ENCODE peak calls at places on chromosomes 2 and 18, in six cellular contexts. Q is IMR-90, J is A549, Z is SK-N-SH, F is K562, W is HCT116. L is an unnamed sample.

GRCh38 chr2:118842687-118843491 is 4.6 kb downstream of the EN1 start:
- DNase-seq in Z (peak), J (no peak), F (no peak), W (no peak), Q (no peak), L (no peak)

GRCh38 chr2:241813080-241813805 is 4.2 kb downstream of the NEU4 start:
- DNase-seq in Q (no peak), W (no peak), F (no peak), Z (peak), J (no peak), L (no peak)

GRCh38 chr18:13136056-13136688 is 82.4 kb upstream of the LDLRAD4 start:
- DNase-seq in Z (no peak), Q (no peak), J (no peak), W (no peak), F (no peak), L (no peak)

GRCh38 chr2:223528036-223528435 is 74.1 kb downstream of the SCG2 start:
- DNase-seq in F (no peak), Z (no peak), J (no peak), Q (peak), W (no peak), L (no peak)

GRCh38 chr2:121038031-121038430 is 247.0 kb downstream of the TFCP2L1 start:
- DNase-seq in J (no peak), F (no peak), W (no peak), Q (no peak), Z (no peak), L (no peak)

GRCh38 chr2:102072741-102073140 is 69.8 kb upstream of the IL1R1 start:
- DNase-seq in F (no peak), Z (no peak), J (no peak), Q (peak), W (no peak), L (no peak)

GRCh38 chr2:147843421-147843863 is 1.4 kb upstream of the ACVR2A start:
- DNase-seq in J (no peak), Q (no peak), W (no peak), F (no peak), Z (no peak), L (no peak)

GRCh38 chr2:20641123-20641985 is 9.5 kb downstream of the HS1BP3 start:
- DNase-seq in J (peak), W (no peak), F (no peak), Z (no peak), Q (peak), L (no peak)

GRCh38 chr18:74511823-74512222 is 15.7 kb downstream of the CNDP2 start:
- DNase-seq in F (no peak), W (no peak), Q (no peak), J (no peak), Z (no peak), L (no peak)

GRCh38 chr2:11368059-11368572 is 23.7 kb upstream of the ROCK2 start:
- DNase-seq in W (no peak), J (no peak), F (no peak), Z (no peak), Q (no peak), L (no peak)

GRCh38 chr2:47043142-47043890 is 111.8 kb downstream of the STPG4 start:
- DNase-seq in F (no peak), Q (peak), W (peak), J (peak), Z (peak), L (peak)

GRCh38 chr18:40852406-40852805 is 1102.6 kb upstream of the PIK3C3 start:
- DNase-seq in J (no peak), F (no peak), Q (no peak), W (no peak), Z (no peak), L (no peak)

GRCh38 chr18:40849856-40850255 is 1105.2 kb upstream of the PIK3C3 start:
- DNase-seq in J (no peak), Q (no peak), F (no peak), W (no peak), Z (no peak), L (no peak)

GRCh38 chr18:40855661-40856060 is 1099.4 kb upstream of the PIK3C3 start:
- DNase-seq in J (no peak), Q (no peak), Z (no peak), F (no peak), W (no peak), L (no peak)

GRCh38 chr18:40851014-40851429 is 1104.0 kb upstream of the PIK3C3 start:
- DNase-seq in Q (peak), F (no peak), J (no peak), W (no peak), Z (no peak), L (no peak)
- TF ChIP-seq RAD21 in Q (no peak), F (no peak), J (no peak), W (no peak), Z (no peak), L (no peak)

DNA sequence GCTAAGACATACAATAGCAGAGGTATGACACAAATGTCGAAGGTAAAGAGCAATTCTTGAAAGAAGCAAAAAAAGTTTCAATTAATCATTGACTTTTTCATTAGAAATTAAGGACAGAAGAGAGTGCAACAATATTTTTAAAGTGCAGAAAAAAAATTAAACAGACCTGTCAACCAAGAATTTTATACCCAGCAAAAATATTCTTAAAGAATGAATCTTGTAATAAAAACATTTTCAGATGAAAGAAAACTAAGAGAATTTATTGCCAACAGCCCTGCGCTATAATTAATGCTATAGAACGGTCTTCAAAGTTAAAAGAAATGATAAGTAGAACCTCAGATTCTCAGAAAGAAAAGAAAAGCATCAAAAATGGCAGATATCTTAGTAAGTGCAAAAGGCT is 79.0 kb downstream of the OLA1 start:
- DNase-seq in Q (no peak), Z (no peak), W (no peak), F (no peak), J (no peak), L (no peak)
- TF ChIP-seq RAD21 in Q (no peak), Z (no peak), W (no peak), F (no peak), J (no peak), L (no peak)

DNA sequence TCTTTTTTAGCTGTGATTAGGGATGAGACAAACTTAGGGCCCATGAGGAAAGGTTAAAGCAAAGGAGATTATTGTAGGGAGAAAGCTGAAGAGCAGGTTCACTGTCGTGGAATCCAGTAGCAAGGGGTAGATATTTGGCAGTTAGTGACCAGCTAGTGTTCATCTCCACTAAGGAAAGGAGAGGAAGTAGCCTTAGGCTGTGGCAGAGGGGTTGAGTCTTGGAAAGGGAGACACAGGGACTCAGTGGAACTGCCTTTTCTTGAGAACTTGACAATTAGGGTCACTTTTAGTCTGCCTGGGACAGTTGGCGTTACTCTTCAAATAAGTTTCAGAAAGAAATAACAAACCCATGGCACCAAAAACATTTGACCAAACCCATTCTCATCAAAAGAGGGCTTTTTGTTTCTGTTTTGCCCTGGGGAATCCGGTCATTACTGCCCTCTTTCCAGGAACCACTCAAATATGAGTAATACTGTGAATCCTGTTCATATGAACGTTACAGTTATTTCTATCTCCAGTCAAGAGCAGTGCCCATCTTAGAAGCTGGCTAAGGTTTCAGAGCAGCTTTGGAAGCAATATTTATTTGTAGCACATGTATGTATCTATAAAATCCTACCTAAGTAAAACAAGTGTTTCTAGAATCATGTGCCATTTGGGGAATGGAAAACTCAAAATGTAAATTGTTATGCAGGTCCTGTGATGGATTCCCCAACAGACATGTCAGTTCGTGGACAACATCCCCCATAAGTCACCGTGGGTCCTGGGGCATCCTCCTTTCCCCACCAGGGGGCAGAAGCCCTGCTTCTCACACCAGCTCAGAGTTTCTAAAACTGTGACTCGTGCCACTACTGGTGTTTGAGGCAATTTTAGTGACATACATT is 77.3 kb upstream of the PHLPP1 start:
- DNase-seq in W (peak), F (peak), Q (peak), Z (peak), J (peak), L (peak)
- TF ChIP-seq RAD21 in W (peak), F (peak), Q (peak), Z (peak), J (peak), L (peak)

GRCh38 chr2:42492691-42493467 is 903 bp downstream of the KCNG3 start:
- DNase-seq in W (no peak), J (no peak), F (no peak), Q (no peak), Z (peak), L (no peak)

GRCh38 chr2:42493468-42493884 is 306 bp downstream of the KCNG3 start:
- DNase-seq in W (no peak), F (no peak), Q (no peak), Z (peak), J (no peak), L (no peak)

GRCh38 chr2:42495234-42495581 is 1.4 kb upstream of the KCNG3 start:
- DNase-seq in W (no peak), Z (no peak), Q (no peak), F (no peak), J (no peak), L (no peak)

GRCh38 chr2:42494434-42495233 is 852 bp upstream of the KCNG3 start:
- DNase-seq in Q (peak), J (peak), Z (peak), F (peak), W (peak), L (peak)

DNA sequence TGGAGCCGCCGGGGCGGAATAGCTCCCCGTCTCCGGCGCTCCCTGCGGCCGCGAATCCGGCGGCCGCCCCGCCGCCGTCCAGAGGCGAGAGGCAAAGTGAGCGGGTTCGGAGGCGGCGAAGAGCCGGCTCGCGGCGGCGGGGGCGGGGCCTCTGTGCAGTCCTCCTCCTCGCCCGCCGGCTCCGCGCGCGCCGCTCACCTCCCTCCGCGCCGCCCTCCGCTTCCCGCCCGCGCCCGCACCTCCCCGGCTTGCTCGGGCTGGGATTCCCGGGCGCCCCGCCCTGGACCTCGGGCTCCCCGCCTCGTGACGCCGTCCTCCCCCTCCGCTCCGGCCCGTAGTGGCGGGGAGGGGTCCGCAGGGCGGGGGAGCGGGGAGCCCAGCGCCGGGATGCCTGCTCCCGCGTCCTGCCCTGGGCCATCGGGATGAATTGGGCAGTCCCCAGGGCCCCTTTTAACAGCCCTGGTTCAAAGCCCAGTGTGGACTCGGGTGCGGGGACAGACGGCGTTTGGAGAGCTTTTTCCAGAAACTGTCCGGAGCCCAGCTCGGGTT is at the start of gene KCNG3:
- DNase-seq in Z (peak), F (peak), Q (peak), W (no peak), J (peak), L (peak)
- TF ChIP-seq RAD21 in Z (no peak), F (no peak), Q (no peak), W (no peak), J (no peak), L (no peak)

GRCh38 chr2:171718720-171719119 is 31.5 kb downstream of the DYNC1I2 start:
- DNase-seq in W (no peak), Q (no peak), Z (no peak), J (no peak), F (no peak), L (no peak)
- TF ChIP-seq RAD21 in W (no peak), Q (no peak), Z (no peak), J (no peak), F (no peak), L (no peak)